ENCODE peak calls at places on chromosomes 4 and X, in eight cellular contexts. T is stimulated activated CD4-positive, alpha-beta T cell treated with anti-CD3 and anti-CD28 coated beads, Interleukin-1b, Interleukin-23, amount 100 ng/mL, for 4 hours; R is IMR-90; K is activated CD8-positive, alpha-beta memory T cell treated with anti-CD3 and anti-CD28 coated beads for 24 hours; H is stimulated activated CD8-positive, alpha-beta memory T cell treated with anti-CD3 and anti-CD28 coated beads, Interleukin-4, amount 100 ng/mL, for 1 hour; P is pulmonary artery endothelial cell; Q is NCI-H1105; J is activated CD4-positive, alpha-beta T cell treated with anti-CD3 and anti-CD28 coated beads for 36 hours. A is an unnamed sample.

GRCh38 chr4:23260510-23260909 is 567.8 kb downstream of the GBA3 start:
- DNase-seq in P (no peak), H (no peak), R (no peak), J (no peak), Q (no peak), K (no peak), T (no peak), A (no peak)

GRCh38 chrX:23570674-23571343 is 96.5 kb upstream of the PRDX4 start:
- DNase-seq in Q (no peak), K (no peak), P (no peak), J (no peak), R (no peak), H (no peak), T (no peak), A (no peak)

GRCh38 chr4:183438458-183439113 is 5.8 kb upstream of the CDKN2AIP start:
- DNase-seq in P (peak; percentile 79), K (no peak), J (no peak), T (no peak), H (no peak), Q (no peak), R (peak; percentile 97), A (peak; percentile 16)

GRCh38 chr4:122663814-122664610 is 43.1 kb upstream of the IL21 start:
- DNase-seq in J (peak; percentile 32), Q (no peak), H (no peak), T (no peak), P (no peak), K (no peak), R (peak; percentile 49), A (peak; percentile 65)

GRCh38 chr4:67696061-67696460 is 4.9 kb downstream of the UBA6 start:
- DNase-seq in Q (no peak), H (no peak), R (no peak), T (no peak), J (no peak), P (no peak), K (no peak), A (no peak)

GRCh38 chr4:148196168-148196567 is 246.0 kb downstream of the NR3C2 start:
- DNase-seq in J (no peak), T (no peak), H (no peak), R (no peak), Q (no peak), K (no peak), P (no peak), A (no peak)

GRCh38 chr4:164384416-164384815 is 369.5 kb upstream of the SMIM31 start:
- DNase-seq in K (no peak), Q (no peak), P (no peak), J (no peak), R (no peak), T (no peak), H (no peak), A (no peak)

GRCh38 chr4:182897601-182898478 is 19.3 kb downstream of the DCTD start:
- DNase-seq in Q (no peak), T (no peak), J (no peak), K (no peak), P (no peak), H (no peak), R (no peak), A (no peak)

GRCh38 chr4:73777612-73778011 is 37.2 kb downstream of the CXCL8 start:
- DNase-seq in Q (no peak), H (no peak), P (no peak), T (no peak), R (peak; percentile 7), J (no peak), K (no peak), A (peak; percentile 27)

GRCh38 chr4:109027016-109027500 is 264.2 kb upstream of the ETNPPL start:
- DNase-seq in K (no peak), P (peak; percentile 52), T (no peak), J (no peak), R (no peak), Q (no peak), H (no peak), A (no peak)